ENCODE peak calls at places on chromosomes 11 and 22, in four cellular contexts. U is astrocyte of the spinal cord, C is foreskin fibroblast, G is cardiac muscle cell. Y is an unnamed sample.

GRCh38 chr22:41699264-41700104 is at the start of gene MEI1:
- DNase-seq in U (peak), C (peak), G (peak), Y (no peak)

GRCh38 chr22:46069518-46070214 is 80.7 kb upstream of the PPARA start:
- DNase-seq in U (peak), C (peak), G (peak), Y (peak)

GRCh38 chr11:117239295-117239694 is 6.8 kb downstream of the RNF214 start:
- DNase-seq in U (peak), C (peak), G (peak), Y (peak)

GRCh38 chr22:20765938-20766337 is 8.0 kb upstream of the SERPIND1 start:
- DNase-seq in U (no peak), C (no peak), G (no peak), Y (no peak)

GRCh38 chr11:33259869-33260268 is 2.7 kb downstream of the HIPK3 start:
- DNase-seq in U (no peak), C (no peak), G (no peak), Y (no peak)

GRCh38 chr22:40055143-40055926 is 60.6 kb downstream of the FAM83F start:
- DNase-seq in U (no peak), C (no peak), G (no peak), Y (no peak)

GRCh38 chr11:73931039-73931645 is 19.7 kb upstream of the DNAJB13 start:
- DNase-seq in U (peak), C (peak), G (peak), Y (peak)

GRCh38 chr11:108221401-108221800 is 1.0 kb downstream of the NPAT start:
- DNase-seq in U (peak), C (no peak), G (peak), Y (peak)

GRCh38 chr11:46351606-46352005 is 4.3 kb downstream of the DGKZ start:
- DNase-seq in U (no peak), C (no peak), G (no peak), Y (no peak)

GRCh38 chr11:1295591-1295990 is 13.8 kb downstream of the TOLLIP start:
- DNase-seq in U (no peak), C (no peak), G (no peak), Y (no peak)

GRCh38 chr11:37963440-37963839 is 1365.4 kb upstream of the RAG2 start:
- DNase-seq in U (no peak), C (no peak), G (no peak), Y (no peak)

GRCh38 chr11:114132944-114133394 is 73.5 kb downstream of the ZBTB16 start:
- DNase-seq in U (peak), C (peak), G (peak), Y (peak)

GRCh38 chr22:35893698-35894097 is 134.9 kb downstream of the RBFOX2 start:
- DNase-seq in U (no peak), C (peak), G (peak), Y (no peak)

GRCh38 chr11:19345848-19346681 is 105.3 kb upstream of the E2F8 start:
- DNase-seq in U (peak), C (peak), G (peak), Y (no peak)

GRCh38 chr22:50139843-50140415 is 30.6 kb upstream of the PANX2 start:
- DNase-seq in U (no peak), C (no peak), G (no peak), Y (no peak)

GRCh38 chr11:107567739-107568335 is 2.3 kb upstream of the ALKBH8 start:
- DNase-seq in U (no peak), C (no peak), G (peak), Y (no peak)

GRCh38 chr11:100709233-100709999 is 22.3 kb downstream of the ARHGAP42 start:
- DNase-seq in U (peak), C (no peak), G (no peak), Y (no peak)

GRCh38 chr11:33941637-33942160 is 49.8 kb upstream of the LMO2 start:
- DNase-seq in U (peak), C (no peak), G (peak), Y (no peak)

GRCh38 chr11:80855975-80856524 is 1415.2 kb upstream of the TENM4 start:
- DNase-seq in U (peak), C (peak), G (peak), Y (no peak)

GRCh38 chr11:56932572-56933235 is 56.0 kb upstream of the OR5AK2 start:
- DNase-seq in U (peak), C (peak), G (peak), Y (peak)

GRCh38 chr22:37735054-37735453 is 38.2 kb downstream of the TRIOBP start:
- DNase-seq in U (no peak), C (no peak), G (no peak), Y (no peak)

GRCh38 chr11:56783448-56784041 is 35.0 kb upstream of the OR9G4 start:
- DNase-seq in U (peak), C (peak), G (peak), Y (peak)

GRCh38 chr22:38313384-38313955 is 3.8 kb downstream of the CSNK1E start:
- DNase-seq in U (peak), C (peak), G (peak), Y (peak)

GRCh38 chr11:73237471-73238290 is 19.6 kb downstream of the P2RY2 start:
- DNase-seq in U (peak), C (peak), G (peak), Y (peak)

GRCh38 chr11:68528630-68529029 is 68.1 kb downstream of the PPP6R3 start:
- DNase-seq in U (no peak), C (no peak), G (no peak), Y (no peak)

GRCh38 chr11:2886191-2886894 is 768 bp upstream of the CDKN1C start:
- DNase-seq in U (peak), C (no peak), G (peak), Y (no peak)

GRCh38 chr22:23237201-23237798 is 57.0 kb downstream of the BCR start:
- DNase-seq in U (peak), C (no peak), G (peak), Y (no peak)

GRCh38 chr11:72625746-72626636 is 48.2 kb downstream of the PDE2A start:
- DNase-seq in U (peak), C (no peak), G (peak), Y (no peak)

GRCh38 chr11:109249597-109249996 is 172.4 kb upstream of the C11orf87 start:
- DNase-seq in U (no peak), C (no peak), G (no peak), Y (no peak)

GRCh38 chr11:10305262-10305963 is 540 bp downstream of the ADM start:
- DNase-seq in U (peak), C (no peak), G (peak), Y (no peak)

GRCh38 chr22:19085233-19086043 is 36.8 kb downstream of the DGCR2 start:
- DNase-seq in U (peak), C (peak), G (peak), Y (peak)

GRCh38 chr11:2453436-2453835 is 8.6 kb downstream of the KCNQ1 start:
- DNase-seq in U (no peak), C (no peak), G (no peak), Y (no peak)

GRCh38 chr11:125175896-125176575 is 11.5 kb downstream of the PKNOX2 start:
- DNase-seq in U (peak), C (no peak), G (no peak), Y (no peak)

GRCh38 chr22:31106001-31106571 is 1.3 kb downstream of the SELENOM start:
- DNase-seq in U (no peak), C (no peak), G (no peak), Y (peak)

GRCh38 chr11:15886866-15887265 is 469.5 kb downstream of the SOX6 start:
- DNase-seq in U (peak), C (no peak), G (no peak), Y (peak)

GRCh38 chr11:128902515-128903066 is 11.4 kb downstream of the KCNJ5 start:
- DNase-seq in U (peak), C (peak), G (no peak), Y (peak)

GRCh38 chr11:103582351-103582909 is 454.0 kb upstream of the DDI1 start:
- DNase-seq in U (no peak), C (peak), G (no peak), Y (no peak)

GRCh38 chr22:49052023-49052538 is 775.6 kb downstream of the BRD1 start:
- DNase-seq in U (no peak), C (no peak), G (peak), Y (no peak)

GRCh38 chr11:95076416-95076815 is 9.7 kb downstream of the SRSF8 start:
- DNase-seq in U (peak), C (peak), G (peak), Y (no peak)

DNA sequence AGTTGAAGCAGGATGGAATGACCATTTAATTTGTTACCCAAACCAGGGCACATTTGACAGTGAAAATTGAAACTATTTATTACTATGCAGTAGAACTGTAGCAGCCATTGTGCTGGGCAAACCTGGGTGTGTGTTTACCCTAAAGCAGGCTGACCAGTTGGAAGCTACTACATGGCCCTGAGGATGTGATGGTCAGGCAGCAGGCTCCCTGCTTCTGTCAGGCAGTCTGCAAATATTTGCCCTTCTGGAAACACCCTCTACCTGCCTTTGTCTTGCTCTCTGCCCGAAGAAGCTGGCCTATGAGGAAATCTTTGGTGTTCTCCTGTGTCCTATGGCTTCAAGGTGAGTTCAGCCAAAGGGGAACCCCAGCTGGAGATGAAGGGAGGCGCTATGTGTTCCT is 600.1 kb upstream of the KIRREL3 start:
- DNase-seq in U (no peak), C (no peak), G (no peak), Y (no peak)
- TF ChIP-seq CTCF in U (no peak), C (no peak), G (no peak), Y (no peak)

DNA sequence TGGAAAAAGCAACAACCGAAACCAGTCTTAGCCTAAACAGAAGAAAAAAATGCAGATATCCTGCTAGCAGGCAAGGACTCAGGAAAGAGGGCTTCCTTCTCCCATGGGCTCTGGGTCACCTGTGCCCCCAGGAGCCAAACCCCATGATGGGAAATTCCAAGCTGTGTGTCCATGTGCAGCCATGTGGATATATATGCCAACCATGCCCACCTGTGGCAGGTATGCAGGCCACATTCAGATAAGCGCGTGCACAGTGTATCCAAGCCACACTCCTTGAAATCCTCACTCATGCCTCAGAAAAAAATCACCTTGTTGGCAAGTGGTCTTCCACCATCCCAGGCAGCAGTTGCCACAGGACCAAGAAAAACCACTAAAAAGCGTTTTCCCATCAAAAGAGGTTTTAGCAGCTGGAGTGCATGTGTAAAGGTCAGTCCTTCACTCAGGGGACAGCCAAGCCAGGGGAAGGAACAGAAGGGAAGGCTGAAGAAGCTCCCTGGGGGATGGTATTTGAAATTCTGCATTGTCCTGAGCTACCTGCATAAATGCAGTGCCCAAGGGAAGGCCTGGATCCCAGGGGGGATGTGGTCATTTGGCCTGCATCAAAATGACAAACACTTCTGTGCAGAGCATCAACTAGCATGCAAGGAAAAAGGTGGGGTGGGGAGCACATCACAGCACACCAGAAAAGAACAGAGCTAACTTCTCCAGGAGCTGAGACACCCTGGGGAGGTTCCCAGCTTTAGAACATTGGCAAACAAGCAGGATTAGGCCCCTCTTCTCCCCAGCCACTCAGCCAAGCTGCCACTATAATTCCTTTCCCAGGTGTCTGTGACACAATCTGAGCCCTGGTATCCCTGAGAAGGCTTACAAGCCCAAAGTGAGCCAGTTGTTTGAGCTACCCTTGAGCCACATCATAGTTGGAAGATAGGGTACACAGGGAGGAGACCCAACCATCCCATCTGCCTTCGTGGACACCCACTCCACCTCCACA is 76.2 kb downstream of the GALNT18 start:
- DNase-seq in U (no peak), C (no peak), G (no peak), Y (no peak)
- TF ChIP-seq CTCF in U (no peak), C (no peak), G (no peak), Y (no peak)

GRCh38 chr11:58675344-58676155 is 53.1 kb downstream of the CNTF start:
- DNase-seq in U (peak), C (peak), G (peak), Y (peak)
- TF ChIP-seq CTCF in U (peak), C (peak), G (peak), Y (peak)

GRCh38 chr11:111851636-111852035 is 19.7 kb downstream of the ALG9 start:
- DNase-seq in U (peak), C (no peak), G (peak), Y (peak)
- TF ChIP-seq CTCF in U (peak), C (peak), G (peak), Y (peak)

GRCh38 chr11:43518407-43519165 is 159.9 kb downstream of the TTC17 start:
- DNase-seq in U (peak), C (peak), G (peak), Y (peak)

GRCh38 chr11:43511959-43512358 is 153.2 kb downstream of the TTC17 start:
- DNase-seq in U (no peak), C (no peak), G (no peak), Y (no peak)

GRCh38 chr11:43516316-43516820 is 157.6 kb downstream of the TTC17 start:
- DNase-seq in U (no peak), C (no peak), G (no peak), Y (no peak)

GRCh38 chr11:43517518-43517917 is 158.8 kb downstream of the TTC17 start:
- DNase-seq in U (no peak), C (no peak), G (no peak), Y (peak)

GRCh38 chr11:43515090-43515489 is 156.4 kb downstream of the TTC17 start:
- DNase-seq in U (no peak), C (no peak), G (peak), Y (no peak)
- TF ChIP-seq CTCF in U (peak), C (no peak), G (peak), Y (peak)

GRCh38 chr22:22035771-22036314 is 53.3 kb upstream of the TOP3B start:
- DNase-seq in U (no peak), C (no peak), G (no peak), Y (no peak)

GRCh38 chr22:22036588-22036987 is 54.0 kb upstream of the TOP3B start:
- DNase-seq in U (no peak), C (no peak), G (no peak), Y (no peak)

GRCh38 chr22:22034469-22035132 is 52.0 kb upstream of the TOP3B start:
- DNase-seq in U (no peak), C (no peak), G (no peak), Y (no peak)

GRCh38 chr22:22033803-22034468 is 51.3 kb upstream of the TOP3B start:
- DNase-seq in U (no peak), C (no peak), G (no peak), Y (no peak)

DNA sequence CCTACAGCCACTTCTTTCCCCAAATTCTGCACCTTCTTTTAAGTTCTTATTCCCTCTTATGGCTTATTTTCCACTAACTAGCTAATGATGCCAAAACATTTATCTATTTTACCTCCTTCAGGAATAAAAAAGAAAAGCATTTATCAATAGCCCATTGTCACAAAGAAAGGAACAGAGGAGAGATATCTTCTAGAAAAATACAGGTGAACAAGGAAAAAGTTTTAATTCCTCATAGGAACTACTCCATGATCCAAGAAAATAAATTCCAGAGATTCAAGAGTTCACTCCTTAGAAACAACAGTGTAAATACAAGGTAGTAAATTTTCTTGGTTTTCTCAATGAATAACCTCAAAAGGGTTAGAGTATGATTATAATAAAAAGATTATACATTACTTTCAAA is 52.6 kb upstream of the TOP3B start:
- DNase-seq in U (no peak), C (no peak), G (no peak), Y (no peak)
- TF ChIP-seq CTCF in U (no peak), C (no peak), G (no peak), Y (no peak)

DNA sequence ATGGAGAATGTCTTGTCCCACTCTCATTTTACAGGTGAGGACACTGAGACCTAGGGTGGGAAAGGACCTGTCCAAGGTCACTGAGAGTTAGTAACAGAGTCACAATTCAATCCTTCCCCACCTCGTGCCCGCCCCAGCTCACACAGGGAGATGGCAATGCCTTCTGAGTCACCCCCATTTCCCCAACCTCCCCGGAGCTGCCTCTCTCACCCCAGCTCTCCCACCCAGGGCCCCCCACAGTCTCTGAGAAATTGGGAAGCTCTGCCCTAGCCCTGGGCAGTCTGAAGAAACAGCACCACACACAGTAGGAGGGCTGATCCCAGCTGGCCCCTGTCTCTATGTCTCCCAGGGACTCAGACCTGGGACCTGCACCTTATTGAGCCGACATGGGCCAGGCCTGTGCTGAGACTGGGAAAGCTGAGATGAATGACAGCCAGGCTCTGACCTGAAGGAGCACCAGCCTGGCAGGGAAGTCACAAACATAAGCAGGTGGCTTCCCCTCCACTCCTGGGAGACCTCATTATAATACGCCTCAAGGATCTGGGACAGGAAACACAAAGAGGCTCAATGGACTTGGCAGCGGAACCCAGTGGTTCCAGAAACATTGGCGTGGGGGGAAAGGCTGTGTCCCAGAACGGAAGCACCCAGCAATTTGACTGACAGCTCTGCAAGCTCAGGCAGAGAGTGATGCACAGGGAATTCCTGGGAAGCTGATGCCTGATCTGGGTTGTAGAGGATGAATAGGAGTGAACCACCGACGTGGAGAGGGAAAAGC is 51.0 kb downstream of the CD6 start:
- DNase-seq in U (no peak), C (no peak), G (no peak), Y (no peak)
- TF ChIP-seq CTCF in U (no peak), C (no peak), G (no peak), Y (no peak)

GRCh38 chr11:76131142-76131541 is 75.2 kb downstream of the WNT11 start:
- DNase-seq in U (no peak), C (no peak), G (no peak), Y (no peak)
- TF ChIP-seq CTCF in U (no peak), C (no peak), G (no peak), Y (no peak)

GRCh38 chr11:65425105-65425970 is 2.7 kb downstream of the NEAT1 start:
- DNase-seq in U (peak), C (no peak), G (peak), Y (peak)
- TF ChIP-seq CTCF in U (no peak), C (no peak), G (peak), Y (peak)

Y was measured in HFFc6.